ENCODE peak calls at places on chromosomes 13 and 19, in five cellular contexts. One of them, this sample, is unnamed.

GRCh38 chr19:33503791-33504444 is 17.7 kb downstream of the PEPD start:
- DNase-seq in cardiac muscle cell: no peak
- DNase-seq in BE2C: peak
- DNase-seq in cardiac fibroblast: no peak
- DNase-seq in fibroblast of lung: no peak
- DNase-seq in this sample: no peak

GRCh38 chr13:82358284-82358683 is 1524.0 kb downstream of the SLITRK1 start:
- DNase-seq in cardiac muscle cell: no peak
- DNase-seq in BE2C: no peak
- DNase-seq in cardiac fibroblast: no peak
- DNase-seq in fibroblast of lung: peak
- DNase-seq in this sample: no peak

GRCh38 chr13:99610702-99611289 is 109.5 kb downstream of the TM9SF2 start:
- DNase-seq in cardiac muscle cell: no peak
- DNase-seq in BE2C: no peak
- DNase-seq in cardiac fibroblast: no peak
- DNase-seq in fibroblast of lung: no peak
- DNase-seq in this sample: no peak

GRCh38 chr13:39676315-39676876 is 20.9 kb downstream of the COG6 start:
- DNase-seq in cardiac muscle cell: peak
- DNase-seq in BE2C: peak
- DNase-seq in cardiac fibroblast: peak
- DNase-seq in fibroblast of lung: peak
- DNase-seq in this sample: no peak

GRCh38 chr19:43439183-43440063 is 24.7 kb downstream of the TEX101 start:
- DNase-seq in cardiac muscle cell: peak
- DNase-seq in BE2C: no peak
- DNase-seq in cardiac fibroblast: peak
- DNase-seq in fibroblast of lung: peak
- DNase-seq in this sample: no peak

GRCh38 chr19:38544569-38545315 is 73.0 kb downstream of the MAP4K1 start:
- DNase-seq in cardiac muscle cell: peak
- DNase-seq in BE2C: no peak
- DNase-seq in cardiac fibroblast: no peak
- DNase-seq in fibroblast of lung: peak
- DNase-seq in this sample: no peak

GRCh38 chr19:50357178-50358100 is 8.0 kb downstream of the NAPSA start:
- DNase-seq in cardiac muscle cell: peak
- DNase-seq in BE2C: peak
- DNase-seq in cardiac fibroblast: peak
- DNase-seq in fibroblast of lung: peak
- DNase-seq in this sample: peak

GRCh38 chr19:7926021-7926726 is at the start of gene CTXN1:
- DNase-seq in cardiac muscle cell: peak
- DNase-seq in BE2C: peak
- DNase-seq in cardiac fibroblast: peak
- DNase-seq in fibroblast of lung: peak
- DNase-seq in this sample: peak

GRCh38 chr13:19984430-19985218 is 26.1 kb downstream of the ZMYM2 start:
- DNase-seq in cardiac muscle cell: peak
- DNase-seq in BE2C: no peak
- DNase-seq in cardiac fibroblast: peak
- DNase-seq in fibroblast of lung: peak
- DNase-seq in this sample: no peak

GRCh38 chr13:20193924-20194631 is 1.3 kb upstream of the GJB2 start:
- DNase-seq in cardiac muscle cell: no peak
- DNase-seq in BE2C: no peak
- DNase-seq in cardiac fibroblast: no peak
- DNase-seq in fibroblast of lung: no peak
- DNase-seq in this sample: no peak

GRCh38 chr13:71577127-71577526 is 289.9 kb downstream of the DACH1 start:
- DNase-seq in cardiac muscle cell: peak
- DNase-seq in BE2C: no peak
- DNase-seq in cardiac fibroblast: no peak
- DNase-seq in fibroblast of lung: peak
- DNase-seq in this sample: no peak

GRCh38 chr13:97433727-97434416 is at the start of gene RAP2A:
- DNase-seq in cardiac muscle cell: peak
- DNase-seq in BE2C: peak
- DNase-seq in cardiac fibroblast: peak
- DNase-seq in fibroblast of lung: peak
- DNase-seq in this sample: peak
- TF ChIP-seq CTCF in cardiac muscle cell: no peak
- TF ChIP-seq CTCF in BE2C: no peak
- TF ChIP-seq CTCF in cardiac fibroblast: no peak
- TF ChIP-seq CTCF in fibroblast of lung: no peak
- TF ChIP-seq CTCF in this sample: no peak

GRCh38 chr13:42064259-42064658 is 15.8 kb downstream of the DGKH start:
- DNase-seq in cardiac muscle cell: peak
- DNase-seq in BE2C: no peak
- DNase-seq in cardiac fibroblast: peak
- DNase-seq in fibroblast of lung: peak
- DNase-seq in this sample: no peak
- TF ChIP-seq CTCF in cardiac muscle cell: no peak
- TF ChIP-seq CTCF in BE2C: no peak
- TF ChIP-seq CTCF in cardiac fibroblast: no peak
- TF ChIP-seq CTCF in fibroblast of lung: no peak
- TF ChIP-seq CTCF in this sample: no peak

GRCh38 chr19:47794526-47794925 is 9.8 kb downstream of the TPRX1 start:
- DNase-seq in cardiac muscle cell: no peak
- DNase-seq in BE2C: no peak
- DNase-seq in cardiac fibroblast: no peak
- DNase-seq in fibroblast of lung: no peak
- DNase-seq in this sample: no peak
- TF ChIP-seq CTCF in cardiac muscle cell: no peak
- TF ChIP-seq CTCF in BE2C: peak
- TF ChIP-seq CTCF in cardiac fibroblast: no peak
- TF ChIP-seq CTCF in fibroblast of lung: no peak
- TF ChIP-seq CTCF in this sample: no peak

DNA sequence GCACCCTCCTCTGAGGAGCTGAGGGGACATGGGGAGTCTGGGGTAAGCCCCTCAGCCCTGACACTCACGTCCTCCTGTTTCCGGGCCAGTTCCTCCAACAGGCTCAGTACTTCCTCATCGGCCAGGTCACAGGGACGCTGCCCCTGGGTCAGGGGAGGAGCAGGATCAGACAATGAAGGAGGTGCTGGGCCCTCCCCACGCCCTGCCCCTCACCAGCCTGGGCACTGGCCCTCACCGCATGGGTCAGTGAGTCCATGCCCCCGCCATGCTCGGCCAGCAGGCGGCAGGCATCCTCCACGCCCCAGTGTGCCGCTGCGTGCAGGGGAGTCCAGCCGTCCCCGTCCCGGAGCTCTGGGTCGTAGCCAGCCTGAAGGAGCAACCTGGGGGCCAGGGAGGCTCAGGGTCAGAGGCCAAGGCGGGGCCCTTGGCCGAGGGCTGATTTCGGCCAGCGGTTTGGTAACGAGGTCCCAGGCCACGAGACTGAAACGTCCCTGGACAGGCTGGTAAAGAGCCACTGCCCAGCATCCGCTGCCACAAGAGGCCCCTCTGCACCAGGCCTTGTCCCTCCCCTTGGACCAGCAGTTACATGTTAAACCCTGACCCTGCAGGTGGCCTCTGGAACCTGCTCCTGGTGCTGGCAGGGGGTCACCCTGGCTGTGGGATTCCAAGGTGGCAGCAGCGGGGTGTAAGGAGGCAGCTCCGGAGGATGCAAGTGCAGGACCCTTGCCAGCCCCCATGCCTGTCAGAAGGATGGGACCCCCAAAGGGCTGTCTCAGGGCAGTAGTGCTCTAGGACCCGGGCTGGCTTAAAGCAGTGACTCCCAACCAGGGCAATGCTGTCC is 18.5 kb downstream of the PPP1R12C start:
- DNase-seq in cardiac muscle cell: no peak
- DNase-seq in BE2C: no peak
- DNase-seq in cardiac fibroblast: no peak
- DNase-seq in fibroblast of lung: no peak
- DNase-seq in this sample: no peak
- TF ChIP-seq CTCF in cardiac muscle cell: no peak
- TF ChIP-seq CTCF in BE2C: peak
- TF ChIP-seq CTCF in cardiac fibroblast: peak
- TF ChIP-seq CTCF in fibroblast of lung: no peak
- TF ChIP-seq CTCF in this sample: no peak

GRCh38 chr13:38226496-38226895 is 123.2 kb upstream of the UFM1 start:
- DNase-seq in cardiac muscle cell: no peak
- DNase-seq in BE2C: no peak
- DNase-seq in cardiac fibroblast: no peak
- DNase-seq in fibroblast of lung: no peak
- DNase-seq in this sample: no peak

GRCh38 chr13:38228322-38228721 is 121.3 kb upstream of the UFM1 start:
- DNase-seq in cardiac muscle cell: no peak
- DNase-seq in BE2C: no peak
- DNase-seq in cardiac fibroblast: no peak
- DNase-seq in fibroblast of lung: no peak
- DNase-seq in this sample: no peak

GRCh38 chr13:38223093-38223492 is 126.6 kb upstream of the UFM1 start:
- DNase-seq in cardiac muscle cell: peak
- DNase-seq in BE2C: peak
- DNase-seq in cardiac fibroblast: peak
- DNase-seq in fibroblast of lung: peak
- DNase-seq in this sample: no peak
- TF ChIP-seq CTCF in cardiac muscle cell: peak
- TF ChIP-seq CTCF in BE2C: peak
- TF ChIP-seq CTCF in cardiac fibroblast: peak
- TF ChIP-seq CTCF in fibroblast of lung: peak
- TF ChIP-seq CTCF in this sample: peak

GRCh38 chr19:13884726-13885591 is 8.0 kb downstream of the NANOS3 start:
- DNase-seq in cardiac muscle cell: no peak
- DNase-seq in BE2C: peak
- DNase-seq in cardiac fibroblast: no peak
- DNase-seq in fibroblast of lung: no peak
- DNase-seq in this sample: no peak

GRCh38 chr19:13881692-13882418 is 4.9 kb downstream of the NANOS3 start:
- DNase-seq in cardiac muscle cell: peak
- DNase-seq in BE2C: no peak
- DNase-seq in cardiac fibroblast: peak
- DNase-seq in fibroblast of lung: peak
- DNase-seq in this sample: no peak

GRCh38 chr19:13882841-13883240 is 5.9 kb downstream of the NANOS3 start:
- DNase-seq in cardiac muscle cell: no peak
- DNase-seq in BE2C: no peak
- DNase-seq in cardiac fibroblast: no peak
- DNase-seq in fibroblast of lung: no peak
- DNase-seq in this sample: no peak

GRCh38 chr19:13882419-13882795 is 5.5 kb downstream of the NANOS3 start:
- DNase-seq in cardiac muscle cell: no peak
- DNase-seq in BE2C: no peak
- DNase-seq in cardiac fibroblast: no peak
- DNase-seq in fibroblast of lung: no peak
- DNase-seq in this sample: no peak

DNA sequence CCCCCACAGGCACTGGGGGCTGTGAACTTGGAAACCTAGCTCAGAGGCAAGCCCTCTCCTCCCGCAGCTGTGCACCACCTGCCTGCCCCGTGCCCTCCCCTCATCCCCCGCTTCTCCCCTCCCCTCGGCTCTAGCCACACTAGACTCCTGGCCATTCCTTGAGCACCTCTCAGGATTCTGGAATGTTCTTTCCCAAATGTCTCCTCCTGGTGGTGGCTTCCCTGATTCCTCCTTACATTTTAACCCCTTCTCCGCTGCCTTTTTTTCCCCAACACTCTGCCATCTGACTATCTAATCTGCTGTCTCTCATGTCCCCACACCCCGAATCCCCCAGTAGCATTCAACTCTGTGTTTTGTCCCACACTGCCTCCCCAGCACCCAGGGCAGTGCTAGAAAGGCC is 6.7 kb downstream of the NANOS3 start:
- DNase-seq in cardiac muscle cell: no peak
- DNase-seq in BE2C: no peak
- DNase-seq in cardiac fibroblast: no peak
- DNase-seq in fibroblast of lung: no peak
- DNase-seq in this sample: no peak
- TF ChIP-seq CTCF in cardiac muscle cell: peak
- TF ChIP-seq CTCF in BE2C: peak
- TF ChIP-seq CTCF in cardiac fibroblast: no peak
- TF ChIP-seq CTCF in fibroblast of lung: no peak
- TF ChIP-seq CTCF in this sample: no peak

GRCh38 chr13:29991343-29991742 is 140.9 kb upstream of the UBL3 start:
- DNase-seq in cardiac muscle cell: peak
- DNase-seq in BE2C: no peak
- DNase-seq in cardiac fibroblast: peak
- DNase-seq in fibroblast of lung: peak
- DNase-seq in this sample: no peak
- TF ChIP-seq CTCF in cardiac muscle cell: no peak
- TF ChIP-seq CTCF in BE2C: no peak
- TF ChIP-seq CTCF in cardiac fibroblast: no peak
- TF ChIP-seq CTCF in fibroblast of lung: no peak
- TF ChIP-seq CTCF in this sample: no peak